ENCODE peak calls at places on chromosome 12, in four cellular contexts. K, I, V and R are unnamed samples.

GRCh38 chr12:19988457-19988856 is 379.9 kb upstream of the PDE3A start:
- DNase-seq in K (no peak), V (no peak), I (no peak), R (no peak)

GRCh38 chr12:95445884-95446482 is 28.0 kb upstream of the METAP2 start:
- DNase-seq in I (no peak), K (no peak), V (no peak), R (no peak)

GRCh38 chr12:27592548-27592947 is 68.5 kb downstream of the PPFIBP1 start:
- DNase-seq in I (no peak), V (peak), K (no peak), R (no peak)

GRCh38 chr12:99005601-99006000 is 360.5 kb downstream of the APAF1 start:
- DNase-seq in K (no peak), V (no peak), I (no peak), R (no peak)

GRCh38 chr12:51270847-51271518 is 768 bp upstream of the SMAGP start:
- DNase-seq in I (no peak), K (no peak), V (no peak), R (no peak)

GRCh38 chr12:10829994-10830393 is 3.8 kb upstream of the TAS2R10 start:
- DNase-seq in K (no peak), I (no peak), V (no peak), R (no peak)

GRCh38 chr12:68775121-68775520 is 29.1 kb downstream of the SLC35E3 start:
- DNase-seq in K (no peak), V (no peak), I (no peak), R (no peak)

GRCh38 chr12:109393437-109394345 is 46.0 kb downstream of the MYO1H start:
- DNase-seq in V (no peak), I (no peak), K (no peak), R (no peak)

GRCh38 chr12:106296179-106296877 is 6.2 kb upstream of the TCP11L2 start:
- DNase-seq in I (no peak), V (no peak), K (no peak), R (no peak)

DNA sequence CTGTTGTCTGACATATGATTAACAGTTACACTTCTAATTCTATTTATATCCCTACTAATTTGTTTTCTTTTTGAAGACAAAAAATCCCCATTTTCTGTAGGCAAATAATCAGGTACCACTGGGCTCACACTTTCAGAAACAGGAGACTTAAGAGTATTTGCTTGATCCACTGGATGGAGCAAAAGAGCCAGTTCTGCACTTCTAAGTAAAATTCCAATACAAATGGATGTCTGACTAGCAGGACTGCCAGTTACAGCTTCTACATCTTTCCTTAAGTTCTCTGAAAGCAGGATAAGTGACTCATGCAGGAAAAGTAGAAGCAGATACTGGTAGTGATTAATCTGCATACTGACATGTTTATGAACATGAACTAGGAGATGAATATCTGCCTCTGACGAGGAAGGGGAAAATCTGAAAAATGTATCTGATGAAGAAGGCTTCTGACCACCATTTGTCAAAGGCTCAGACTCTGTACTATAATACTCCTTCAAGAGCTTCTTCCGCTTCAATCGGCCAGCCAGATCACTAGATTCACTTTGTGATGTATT is 73.8 kb upstream of the ANKS1B start:
- DNase-seq in V (no peak), I (no peak), K (no peak), R (no peak)
- TF ChIP-seq CTCF in V (no peak), I (no peak), K (no peak), R (no peak)

DNA sequence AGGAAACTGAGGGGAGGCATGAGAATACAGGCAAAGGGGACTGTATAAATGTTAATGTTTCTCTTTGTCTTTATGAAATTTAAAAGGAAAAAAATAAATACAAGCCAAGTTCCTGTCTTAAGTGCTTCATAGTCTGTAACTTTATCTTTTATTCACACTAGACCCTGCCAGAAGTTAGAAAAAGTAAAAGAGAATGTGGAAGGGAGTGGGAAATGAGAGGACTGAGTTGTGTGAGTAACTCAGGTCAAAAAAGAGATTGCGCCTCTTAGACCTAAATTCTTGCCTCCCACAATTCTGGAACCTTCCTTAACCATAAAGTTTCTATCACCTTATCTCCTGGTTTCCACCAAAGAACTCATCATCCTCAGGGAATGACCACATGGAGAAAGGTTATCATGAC is 141.1 kb downstream of the KICS2 start:
- DNase-seq in K (no peak), I (no peak), V (no peak), R (no peak)
- TF ChIP-seq CTCF in K (no peak), I (no peak), V (no peak), R (no peak)

DNA sequence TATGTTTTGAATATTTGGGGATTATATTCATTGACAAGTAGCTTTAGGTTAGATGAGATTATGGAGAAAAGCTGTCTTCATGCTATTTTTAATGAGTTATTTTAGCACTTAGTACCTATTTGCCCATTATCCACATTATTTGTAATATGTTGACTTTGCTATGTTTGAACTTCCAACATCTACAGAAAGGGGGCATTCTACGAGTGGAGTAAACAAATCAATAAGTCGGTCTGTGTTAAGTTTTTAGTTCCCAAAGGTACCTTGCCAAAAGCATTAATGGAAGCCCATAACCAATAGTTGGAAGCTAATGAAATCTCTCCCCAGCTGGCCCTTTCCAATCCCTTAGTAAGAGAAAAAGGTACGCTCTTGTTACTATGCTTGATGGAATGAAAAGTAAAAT is 250.0 kb upstream of the E2F7 start:
- DNase-seq in K (no peak), V (no peak), I (no peak), R (no peak)
- TF ChIP-seq CTCF in K (no peak), V (no peak), I (no peak), R (no peak)

DNA sequence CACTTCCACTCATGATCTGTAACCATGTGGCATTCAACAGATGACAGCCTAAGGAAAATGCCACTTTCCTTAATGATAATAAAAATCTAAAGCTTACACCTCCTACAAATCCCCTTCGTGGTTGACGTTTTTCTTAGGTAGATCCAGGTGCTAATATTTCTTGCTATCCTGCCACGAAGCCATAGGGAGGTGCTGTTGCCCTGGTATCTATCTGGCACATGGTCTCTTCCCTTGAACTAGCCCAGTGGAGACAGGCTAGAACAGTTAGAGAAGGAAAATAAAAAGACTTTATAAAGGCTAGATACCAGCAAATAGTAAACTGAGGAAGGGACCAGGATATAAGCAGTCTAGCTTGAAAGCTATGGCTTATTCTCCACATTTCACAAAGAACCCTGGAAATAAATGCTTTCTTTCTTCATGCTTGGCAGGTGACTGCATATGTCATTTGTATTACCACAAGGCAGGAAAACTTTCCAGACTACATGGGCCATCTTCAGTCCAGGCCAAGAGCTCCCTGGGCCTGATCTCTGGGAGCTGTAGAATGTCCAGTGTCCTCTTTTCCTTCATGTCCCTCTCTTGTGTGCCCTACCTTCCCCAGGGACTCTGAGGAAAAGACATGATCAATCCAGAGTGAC is 15.3 kb downstream of the SPIC start:
- DNase-seq in K (no peak), I (no peak), V (no peak), R (no peak)
- TF ChIP-seq CTCF in K (no peak), I (peak), V (peak), R (peak)

GRCh38 chr12:117362391-117362790 is 965 bp upstream of the NOS1 start:
- DNase-seq in K (no peak), I (no peak), V (no peak), R (no peak)

GRCh38 chr12:117365072-117365616 is 3.7 kb upstream of the NOS1 start:
- DNase-seq in I (no peak), V (no peak), K (no peak), R (no peak)

GRCh38 chr12:117361905-117362304 is 479 bp upstream of the NOS1 start:
- DNase-seq in V (no peak), I (no peak), K (no peak), R (no peak)

GRCh38 chr12:117363263-117363662 is 1.8 kb upstream of the NOS1 start:
- DNase-seq in I (no peak), K (no peak), V (no peak), R (no peak)

GRCh38 chr12:117363953-117364486 is 2.6 kb upstream of the NOS1 start:
- DNase-seq in I (no peak), V (no peak), K (no peak), R (no peak)
- TF ChIP-seq CTCF in I (no peak), V (no peak), K (no peak), R (no peak)

DNA sequence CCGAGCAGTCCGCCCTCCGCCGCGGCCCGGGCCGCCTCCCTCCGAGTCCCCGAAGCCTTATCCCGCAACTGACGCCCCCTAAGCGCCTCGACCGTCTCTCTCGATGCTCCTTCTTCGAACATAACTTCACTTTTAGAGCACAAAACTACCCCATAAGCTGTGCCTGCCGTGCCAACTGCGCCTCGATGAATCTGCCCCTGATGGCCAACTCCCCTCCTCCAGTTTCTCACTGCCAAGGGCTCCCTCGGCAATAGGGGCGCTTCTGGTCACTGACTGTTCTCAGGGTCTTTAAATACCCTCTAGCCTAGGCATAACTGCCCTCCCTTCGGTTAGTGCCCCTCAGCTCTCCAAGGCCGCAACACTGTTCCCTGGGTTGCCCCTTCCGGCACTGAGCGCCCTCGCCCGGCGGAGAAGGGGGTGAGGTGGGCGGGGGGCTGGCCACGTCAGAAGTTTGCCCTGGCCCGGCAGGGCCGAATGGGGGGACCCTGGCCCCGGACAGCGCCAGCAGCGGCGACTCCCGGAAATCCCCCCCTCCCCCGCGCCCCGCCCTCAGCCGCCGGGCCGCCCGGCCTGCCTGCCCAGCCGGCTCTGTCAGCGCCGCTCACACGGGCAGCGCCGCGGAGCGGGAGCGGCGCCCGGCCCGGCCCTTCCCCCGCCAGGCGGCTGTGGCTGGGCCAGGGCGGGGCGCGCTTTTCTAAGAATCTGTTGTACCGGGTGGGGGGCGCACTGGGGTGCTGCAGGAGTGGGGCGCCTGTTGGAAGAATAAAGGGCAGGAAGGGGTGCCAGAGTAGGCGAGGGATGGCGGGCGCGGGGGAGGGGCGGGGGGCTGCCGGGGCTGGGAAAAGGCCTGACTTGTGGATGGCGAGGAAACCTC is 10.6 kb downstream of the RARG start:
- DNase-seq in V (peak), I (peak), K (peak), R (peak)
- TF ChIP-seq CTCF in V (peak), I (peak), K (no peak), R (peak)